ENCODE peak calls at places on chromosomes 16 and 17, in six cellular contexts. One of them, this sample, is unnamed.

GRCh38 chr17:7444682-7445010 is 215 bp upstream of the CHRNB1 start:
- DNase-seq in fibroblast of mammary gland: no peak
- DNase-seq in A549: no peak
- DNase-seq in esophagus muscularis mucosa: no peak
- DNase-seq in AG10803: no peak
- DNase-seq in prostate gland: no peak
- DNase-seq in this sample: no peak

GRCh38 chr17:30236807-30237206 is 1.3 kb upstream of the SLC6A4 start:
- DNase-seq in fibroblast of mammary gland: peak; percentile 45
- DNase-seq in A549: peak; percentile 70
- DNase-seq in esophagus muscularis mucosa: no peak
- DNase-seq in AG10803: peak; percentile 25
- DNase-seq in prostate gland: peak; percentile 29
- DNase-seq in this sample: no peak

GRCh38 chr16:80752563-80752962 is 51.8 kb downstream of the CDYL2 start:
- DNase-seq in fibroblast of mammary gland: peak; percentile 11
- DNase-seq in A549: no peak
- DNase-seq in esophagus muscularis mucosa: no peak
- DNase-seq in AG10803: no peak
- DNase-seq in prostate gland: no peak
- DNase-seq in this sample: no peak

GRCh38 chr16:84183911-84184310 is 2.9 kb downstream of the TAF1C start:
- DNase-seq in fibroblast of mammary gland: no peak
- DNase-seq in A549: peak; percentile 46
- DNase-seq in esophagus muscularis mucosa: no peak
- DNase-seq in AG10803: no peak
- DNase-seq in prostate gland: no peak
- DNase-seq in this sample: no peak

GRCh38 chr17:68732301-68732749 is 131.2 kb upstream of the FAM20A start:
- DNase-seq in fibroblast of mammary gland: no peak
- DNase-seq in A549: no peak
- DNase-seq in esophagus muscularis mucosa: no peak
- DNase-seq in AG10803: no peak
- DNase-seq in prostate gland: no peak
- DNase-seq in this sample: no peak

GRCh38 chr16:10180771-10181163 is 1.5 kb downstream of the GRIN2A start:
- DNase-seq in fibroblast of mammary gland: no peak
- DNase-seq in A549: peak; percentile 17
- DNase-seq in esophagus muscularis mucosa: no peak
- DNase-seq in AG10803: no peak
- DNase-seq in prostate gland: no peak
- DNase-seq in this sample: no peak

GRCh38 chr16:31141489-31142108 is 6.1 kb upstream of the PRSS8 start:
- DNase-seq in fibroblast of mammary gland: peak; percentile 68
- DNase-seq in A549: no peak
- DNase-seq in esophagus muscularis mucosa: no peak
- DNase-seq in AG10803: no peak
- DNase-seq in prostate gland: no peak
- DNase-seq in this sample: no peak

GRCh38 chr16:67504190-67505021 is 21.1 kb upstream of the AGRP start:
- DNase-seq in fibroblast of mammary gland: peak; percentile 50
- DNase-seq in A549: peak; percentile 31
- DNase-seq in esophagus muscularis mucosa: no peak
- DNase-seq in AG10803: no peak
- DNase-seq in prostate gland: no peak
- DNase-seq in this sample: no peak

GRCh38 chr17:82952019-82952418 is 112.2 kb upstream of the ZNF750 start:
- DNase-seq in fibroblast of mammary gland: no peak
- DNase-seq in A549: no peak
- DNase-seq in esophagus muscularis mucosa: no peak
- DNase-seq in AG10803: no peak
- DNase-seq in prostate gland: no peak
- DNase-seq in this sample: no peak

GRCh38 chr17:72460711-72461110 is 339.9 kb downstream of the SOX9 start:
- DNase-seq in fibroblast of mammary gland: no peak
- DNase-seq in A549: peak; percentile 49
- DNase-seq in esophagus muscularis mucosa: no peak
- DNase-seq in AG10803: no peak
- DNase-seq in prostate gland: no peak
- DNase-seq in this sample: no peak

GRCh38 chr16:82638095-82638798 is 11.5 kb downstream of the CDH13 start:
- DNase-seq in fibroblast of mammary gland: peak; percentile 92
- DNase-seq in A549: no peak
- DNase-seq in esophagus muscularis mucosa: no peak
- DNase-seq in AG10803: peak; percentile 73
- DNase-seq in prostate gland: no peak
- DNase-seq in this sample: no peak

GRCh38 chr16:22250522-22250921 is 44.4 kb downstream of the EEF2K start:
- DNase-seq in fibroblast of mammary gland: peak; percentile 45
- DNase-seq in A549: no peak
- DNase-seq in esophagus muscularis mucosa: no peak
- DNase-seq in AG10803: peak; percentile 22
- DNase-seq in prostate gland: no peak
- DNase-seq in this sample: no peak

GRCh38 chr17:17216776-17217175 is 10.6 kb upstream of the PLD6 start:
- DNase-seq in fibroblast of mammary gland: no peak
- DNase-seq in A549: no peak
- DNase-seq in esophagus muscularis mucosa: no peak
- DNase-seq in AG10803: no peak
- DNase-seq in prostate gland: no peak
- DNase-seq in this sample: no peak

GRCh38 chr17:5123343-5124124 is 7.7 kb downstream of the USP6 start:
- DNase-seq in fibroblast of mammary gland: no peak
- DNase-seq in A549: no peak
- DNase-seq in esophagus muscularis mucosa: no peak
- DNase-seq in AG10803: no peak
- DNase-seq in prostate gland: no peak
- DNase-seq in this sample: no peak

GRCh38 chr17:19567216-19568015 is 33.8 kb downstream of the SLC47A1 start:
- DNase-seq in fibroblast of mammary gland: no peak
- DNase-seq in A549: no peak
- DNase-seq in esophagus muscularis mucosa: no peak
- DNase-seq in AG10803: no peak
- DNase-seq in prostate gland: no peak
- DNase-seq in this sample: no peak

GRCh38 chr17:35898283-35899070 is 18.3 kb upstream of the CCL5 start:
- DNase-seq in fibroblast of mammary gland: no peak
- DNase-seq in A549: peak; percentile 40
- DNase-seq in esophagus muscularis mucosa: no peak
- DNase-seq in AG10803: no peak
- DNase-seq in prostate gland: peak; percentile 56
- DNase-seq in this sample: no peak

GRCh38 chr16:1090620-1091587 is 5.1 kb downstream of the C1QTNF8 start:
- DNase-seq in fibroblast of mammary gland: no peak
- DNase-seq in A549: no peak
- DNase-seq in esophagus muscularis mucosa: no peak
- DNase-seq in AG10803: no peak
- DNase-seq in prostate gland: no peak
- DNase-seq in this sample: no peak

GRCh38 chr17:63945851-63946439 is 13.8 kb upstream of the CD79B start:
- DNase-seq in fibroblast of mammary gland: no peak
- DNase-seq in A549: no peak
- DNase-seq in esophagus muscularis mucosa: no peak
- DNase-seq in AG10803: no peak
- DNase-seq in prostate gland: no peak
- DNase-seq in this sample: no peak

GRCh38 chr17:12830692-12831363 is 41.5 kb downstream of the ARHGAP44 start:
- DNase-seq in fibroblast of mammary gland: no peak
- DNase-seq in A549: no peak
- DNase-seq in esophagus muscularis mucosa: no peak
- DNase-seq in AG10803: no peak
- DNase-seq in prostate gland: no peak
- DNase-seq in this sample: no peak

GRCh38 chr17:66988069-66988798 is 23.7 kb downstream of the CACNG4 start:
- DNase-seq in fibroblast of mammary gland: no peak
- DNase-seq in A549: no peak
- DNase-seq in esophagus muscularis mucosa: no peak
- DNase-seq in AG10803: no peak
- DNase-seq in prostate gland: no peak
- DNase-seq in this sample: no peak

GRCh38 chr17:73956595-73957465 is 246.6 kb upstream of the RPL38 start:
- DNase-seq in fibroblast of mammary gland: peak; percentile 51
- DNase-seq in A549: peak; percentile 78
- DNase-seq in esophagus muscularis mucosa: no peak
- DNase-seq in AG10803: peak; percentile 14
- DNase-seq in prostate gland: no peak
- DNase-seq in this sample: peak; percentile 82

GRCh38 chr16:49986351-49987124 is 38.5 kb upstream of the CNEP1R1 start:
- DNase-seq in fibroblast of mammary gland: peak; percentile 18
- DNase-seq in A549: no peak
- DNase-seq in esophagus muscularis mucosa: no peak
- DNase-seq in AG10803: peak; percentile 59
- DNase-seq in prostate gland: no peak
- DNase-seq in this sample: no peak

GRCh38 chr17:46057366-46057765 is 58.3 kb downstream of the STH start:
- DNase-seq in fibroblast of mammary gland: peak; percentile 21
- DNase-seq in A549: peak; percentile 50
- DNase-seq in esophagus muscularis mucosa: no peak
- DNase-seq in AG10803: no peak
- DNase-seq in prostate gland: no peak
- DNase-seq in this sample: no peak

GRCh38 chr17:7579839-7580630 is 597 bp downstream of the CD68 start:
- DNase-seq in fibroblast of mammary gland: no peak
- DNase-seq in A549: no peak
- DNase-seq in esophagus muscularis mucosa: no peak
- DNase-seq in AG10803: no peak
- DNase-seq in prostate gland: no peak
- DNase-seq in this sample: no peak

GRCh38 chr17:3983945-3984484 is 19.8 kb upstream of the ATP2A3 start:
- DNase-seq in fibroblast of mammary gland: peak; percentile 25
- DNase-seq in A549: peak; percentile 48
- DNase-seq in esophagus muscularis mucosa: no peak
- DNase-seq in AG10803: peak; percentile 33
- DNase-seq in prostate gland: no peak
- DNase-seq in this sample: no peak

GRCh38 chr16:58658796-58659211 is 25.8 kb downstream of the SLC38A7 start:
- DNase-seq in fibroblast of mammary gland: peak; percentile 45
- DNase-seq in A549: no peak
- DNase-seq in esophagus muscularis mucosa: no peak
- DNase-seq in AG10803: peak; percentile 35
- DNase-seq in prostate gland: no peak
- DNase-seq in this sample: no peak

GRCh38 chr16:56729351-56729735 is 586 bp upstream of the NUP93 start:
- DNase-seq in fibroblast of mammary gland: no peak
- DNase-seq in A549: no peak
- DNase-seq in esophagus muscularis mucosa: no peak
- DNase-seq in AG10803: no peak
- DNase-seq in prostate gland: no peak
- DNase-seq in this sample: no peak

GRCh38 chr16:84294196-84295142 is at the start of gene WFDC1:
- DNase-seq in fibroblast of mammary gland: no peak
- DNase-seq in A549: no peak
- DNase-seq in esophagus muscularis mucosa: no peak
- DNase-seq in AG10803: peak; percentile 27
- DNase-seq in prostate gland: no peak
- DNase-seq in this sample: no peak

DNA sequence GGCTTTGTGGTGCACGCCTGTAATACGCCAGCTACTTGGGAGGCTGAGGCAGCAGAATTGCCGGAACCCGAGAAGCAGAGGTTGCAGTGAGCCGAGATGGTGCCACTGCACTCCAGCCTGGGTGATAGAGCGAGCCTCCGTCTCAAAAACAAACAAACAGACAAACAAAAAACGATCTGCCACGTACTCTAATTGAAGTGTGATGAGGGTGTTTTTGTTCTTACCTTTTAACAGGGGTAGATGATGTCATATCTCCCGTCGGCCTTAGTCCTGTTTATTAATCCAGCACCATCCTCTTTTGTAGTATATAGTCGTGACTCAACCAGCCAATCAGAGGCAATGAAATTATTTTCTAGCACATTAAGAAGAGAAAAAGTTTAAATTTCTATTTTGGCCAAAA is 58.5 kb downstream of the IQCK start:
- DNase-seq in fibroblast of mammary gland: no peak
- DNase-seq in A549: no peak
- DNase-seq in esophagus muscularis mucosa: no peak
- DNase-seq in AG10803: no peak
- DNase-seq in prostate gland: no peak
- DNase-seq in this sample: no peak
- H3K4me3 ChIP-seq in fibroblast of mammary gland: no peak overlapping the region
- H3K4me3 ChIP-seq in A549: no peak overlapping the region
- H3K4me3 ChIP-seq in esophagus muscularis mucosa: no peak overlapping the region
- H3K4me3 ChIP-seq in AG10803: no peak overlapping the region
- H3K4me3 ChIP-seq in prostate gland: no peak overlapping the region
- H3K4me3 ChIP-seq in this sample: no peak overlapping the region

DNA sequence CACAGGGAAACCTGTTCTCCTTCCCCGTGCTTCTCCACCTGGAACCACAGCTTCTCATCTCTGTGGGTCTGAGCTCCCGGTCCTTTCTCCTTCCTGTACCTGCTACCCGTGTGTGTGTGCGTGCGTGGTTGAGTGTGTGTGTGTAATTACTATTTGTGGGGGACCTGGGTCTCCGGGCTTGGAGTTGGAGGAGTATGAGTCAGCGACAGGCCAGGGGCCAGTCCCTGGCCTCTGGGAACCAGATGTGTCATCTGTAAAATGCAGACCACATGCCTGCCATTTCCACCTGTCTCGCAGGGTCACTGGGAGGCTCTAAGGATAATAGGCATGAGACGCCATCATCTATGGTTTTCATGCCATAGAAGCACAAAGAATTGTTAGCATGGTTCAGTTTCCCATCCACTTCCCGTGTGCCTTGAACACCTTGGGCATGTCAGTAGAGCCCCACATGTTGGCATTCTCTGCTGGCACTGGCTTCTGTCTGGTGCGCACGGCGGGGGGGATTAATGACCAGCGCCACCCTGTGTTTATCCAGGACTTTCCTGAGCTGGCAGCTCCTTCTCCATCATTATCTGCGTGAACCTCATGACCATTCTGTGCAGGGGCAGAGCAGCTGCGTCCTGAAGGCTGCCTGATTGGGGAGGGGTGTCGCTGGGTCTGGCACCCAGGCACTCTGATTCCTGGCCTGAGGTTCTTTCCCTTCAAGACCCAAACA is 1.5 kb downstream of the ZNF205 start:
- DNase-seq in fibroblast of mammary gland: peak; percentile 47
- DNase-seq in A549: peak; percentile 35
- DNase-seq in esophagus muscularis mucosa: no peak
- DNase-seq in AG10803: no peak
- DNase-seq in prostate gland: no peak
- DNase-seq in this sample: no peak
- H3K4me3 ChIP-seq in fibroblast of mammary gland: peak overlapping the region; percentile 93
- H3K4me3 ChIP-seq in A549: peak overlapping the region; percentile 84
- H3K4me3 ChIP-seq in esophagus muscularis mucosa: peak overlapping the region; percentile 69
- H3K4me3 ChIP-seq in AG10803: peak overlapping the region; percentile 94
- H3K4me3 ChIP-seq in prostate gland: no peak overlapping the region
- H3K4me3 ChIP-seq in this sample: no peak overlapping the region

GRCh38 chr17:76371656-76372628 is 12.5 kb upstream of the SPHK1 start:
- DNase-seq in fibroblast of mammary gland: peak; percentile 100
- DNase-seq in A549: peak; percentile 65
- DNase-seq in esophagus muscularis mucosa: no peak
- DNase-seq in AG10803: peak; percentile 98
- DNase-seq in prostate gland: no peak
- DNase-seq in this sample: no peak
- H3K4me3 ChIP-seq in fibroblast of mammary gland: no peak overlapping the region
- H3K4me3 ChIP-seq in A549: no peak overlapping the region
- H3K4me3 ChIP-seq in esophagus muscularis mucosa: no peak overlapping the region
- H3K4me3 ChIP-seq in AG10803: no peak overlapping the region
- H3K4me3 ChIP-seq in prostate gland: no peak overlapping the region
- H3K4me3 ChIP-seq in this sample: no peak overlapping the region

GRCh38 chr16:24972608-24973220 is 42.5 kb downstream of the ARHGAP17 start:
- DNase-seq in fibroblast of mammary gland: no peak
- DNase-seq in A549: no peak
- DNase-seq in esophagus muscularis mucosa: no peak
- DNase-seq in AG10803: no peak
- DNase-seq in prostate gland: no peak
- DNase-seq in this sample: no peak
- H3K4me3 ChIP-seq in fibroblast of mammary gland: no peak overlapping the region
- H3K4me3 ChIP-seq in A549: no peak overlapping the region
- H3K4me3 ChIP-seq in esophagus muscularis mucosa: no peak overlapping the region
- H3K4me3 ChIP-seq in AG10803: no peak overlapping the region
- H3K4me3 ChIP-seq in prostate gland: no peak overlapping the region
- H3K4me3 ChIP-seq in this sample: no peak overlapping the region